ENCODE peak calls at places on chromosomes 3 and 15, in ten cellular contexts. One of them, this sample, is unnamed.

GRCh38 chr3:48847053-48847585 is 555 bp downstream of the PRKAR2A start:
- DNase-seq in Right ventricle myocardium superior: peak
- DNase-seq in substantia nigra: peak
- DNase-seq in GM12891: no peak
- DNase-seq in LoVo: peak
- DNase-seq in stimulated activated naive CD8-positive, alpha-beta T cell treated with anti-CD3 and anti-CD28 coated beads, Interleukin-15, amount 100 ng/mL, for 72 hours: peak
- DNase-seq in AG04450: no peak
- DNase-seq in smooth muscle cell of the brain vasculature: no peak
- DNase-seq in stimulated activated CD8-positive, alpha-beta memory T cell treated with anti-CD3 and anti-CD28 coated beads, Interleukin-12 subunit alpha, Interleukin-12 subunit beta, amount 100 ng/mL, for 4 hours: peak
- DNase-seq in NCI-H510A treated with DMSO at 0.1 percent for 48 hours: peak
- DNase-seq in this sample: peak

GRCh38 chr3:32778389-32778788 is 39.4 kb upstream of the TRIM71 start:
- DNase-seq in LoVo: no peak
- DNase-seq in stimulated activated naive CD8-positive, alpha-beta T cell treated with anti-CD3 and anti-CD28 coated beads, Interleukin-15, amount 100 ng/mL, for 72 hours: peak
- DNase-seq in NCI-H510A treated with DMSO at 0.1 percent for 48 hours: no peak
- DNase-seq in substantia nigra: no peak
- DNase-seq in GM12891: no peak
- DNase-seq in Right ventricle myocardium superior: no peak
- DNase-seq in AG04450: no peak
- DNase-seq in smooth muscle cell of the brain vasculature: no peak
- DNase-seq in stimulated activated CD8-positive, alpha-beta memory T cell treated with anti-CD3 and anti-CD28 coated beads, Interleukin-12 subunit alpha, Interleukin-12 subunit beta, amount 100 ng/mL, for 4 hours: no peak
- DNase-seq in this sample: no peak

GRCh38 chr15:88638626-88639372 is at the start of gene ISG20:
- DNase-seq in GM12891: peak
- DNase-seq in substantia nigra: peak
- DNase-seq in LoVo: peak
- DNase-seq in stimulated activated CD8-positive, alpha-beta memory T cell treated with anti-CD3 and anti-CD28 coated beads, Interleukin-12 subunit alpha, Interleukin-12 subunit beta, amount 100 ng/mL, for 4 hours: peak
- DNase-seq in smooth muscle cell of the brain vasculature: peak
- DNase-seq in AG04450: peak
- DNase-seq in Right ventricle myocardium superior: peak
- DNase-seq in NCI-H510A treated with DMSO at 0.1 percent for 48 hours: peak
- DNase-seq in stimulated activated naive CD8-positive, alpha-beta T cell treated with anti-CD3 and anti-CD28 coated beads, Interleukin-15, amount 100 ng/mL, for 72 hours: peak
- DNase-seq in this sample: peak

GRCh38 chr3:171566803-171567422 is 106.7 kb upstream of the TNIK start:
- DNase-seq in Right ventricle myocardium superior: no peak
- DNase-seq in smooth muscle cell of the brain vasculature: peak
- DNase-seq in stimulated activated CD8-positive, alpha-beta memory T cell treated with anti-CD3 and anti-CD28 coated beads, Interleukin-12 subunit alpha, Interleukin-12 subunit beta, amount 100 ng/mL, for 4 hours: no peak
- DNase-seq in GM12891: peak
- DNase-seq in LoVo: peak
- DNase-seq in substantia nigra: no peak
- DNase-seq in NCI-H510A treated with DMSO at 0.1 percent for 48 hours: peak
- DNase-seq in stimulated activated naive CD8-positive, alpha-beta T cell treated with anti-CD3 and anti-CD28 coated beads, Interleukin-15, amount 100 ng/mL, for 72 hours: no peak
- DNase-seq in AG04450: peak
- DNase-seq in this sample: peak

GRCh38 chr15:42832577-42832976 is 88.0 kb downstream of the TTBK2 start:
- DNase-seq in smooth muscle cell of the brain vasculature: no peak
- DNase-seq in AG04450: peak
- DNase-seq in GM12891: no peak
- DNase-seq in stimulated activated naive CD8-positive, alpha-beta T cell treated with anti-CD3 and anti-CD28 coated beads, Interleukin-15, amount 100 ng/mL, for 72 hours: no peak
- DNase-seq in NCI-H510A treated with DMSO at 0.1 percent for 48 hours: no peak
- DNase-seq in substantia nigra: no peak
- DNase-seq in stimulated activated CD8-positive, alpha-beta memory T cell treated with anti-CD3 and anti-CD28 coated beads, Interleukin-12 subunit alpha, Interleukin-12 subunit beta, amount 100 ng/mL, for 4 hours: no peak
- DNase-seq in LoVo: no peak
- DNase-seq in Right ventricle myocardium superior: no peak
- DNase-seq in this sample: no peak

GRCh38 chr15:48855501-48856440 is 22.2 kb upstream of the EID1 start:
- DNase-seq in AG04450: no peak
- DNase-seq in substantia nigra: no peak
- DNase-seq in GM12891: no peak
- DNase-seq in stimulated activated CD8-positive, alpha-beta memory T cell treated with anti-CD3 and anti-CD28 coated beads, Interleukin-12 subunit alpha, Interleukin-12 subunit beta, amount 100 ng/mL, for 4 hours: no peak
- DNase-seq in NCI-H510A treated with DMSO at 0.1 percent for 48 hours: peak
- DNase-seq in LoVo: peak
- DNase-seq in Right ventricle myocardium superior: no peak
- DNase-seq in smooth muscle cell of the brain vasculature: no peak
- DNase-seq in stimulated activated naive CD8-positive, alpha-beta T cell treated with anti-CD3 and anti-CD28 coated beads, Interleukin-15, amount 100 ng/mL, for 72 hours: no peak
- DNase-seq in this sample: no peak

GRCh38 chr3:45968706-45969105 is 25.4 kb downstream of the CXCR6 start:
- DNase-seq in stimulated activated CD8-positive, alpha-beta memory T cell treated with anti-CD3 and anti-CD28 coated beads, Interleukin-12 subunit alpha, Interleukin-12 subunit beta, amount 100 ng/mL, for 4 hours: no peak
- DNase-seq in stimulated activated naive CD8-positive, alpha-beta T cell treated with anti-CD3 and anti-CD28 coated beads, Interleukin-15, amount 100 ng/mL, for 72 hours: no peak
- DNase-seq in substantia nigra: no peak
- DNase-seq in AG04450: no peak
- DNase-seq in GM12891: no peak
- DNase-seq in Right ventricle myocardium superior: no peak
- DNase-seq in LoVo: no peak
- DNase-seq in NCI-H510A treated with DMSO at 0.1 percent for 48 hours: no peak
- DNase-seq in smooth muscle cell of the brain vasculature: no peak
- DNase-seq in this sample: no peak

GRCh38 chr3:5638550-5638949 is 451.0 kb downstream of the EDEM1 start:
- DNase-seq in smooth muscle cell of the brain vasculature: no peak
- DNase-seq in NCI-H510A treated with DMSO at 0.1 percent for 48 hours: no peak
- DNase-seq in GM12891: no peak
- DNase-seq in stimulated activated CD8-positive, alpha-beta memory T cell treated with anti-CD3 and anti-CD28 coated beads, Interleukin-12 subunit alpha, Interleukin-12 subunit beta, amount 100 ng/mL, for 4 hours: no peak
- DNase-seq in Right ventricle myocardium superior: no peak
- DNase-seq in stimulated activated naive CD8-positive, alpha-beta T cell treated with anti-CD3 and anti-CD28 coated beads, Interleukin-15, amount 100 ng/mL, for 72 hours: no peak
- DNase-seq in substantia nigra: no peak
- DNase-seq in AG04450: no peak
- DNase-seq in LoVo: no peak
- DNase-seq in this sample: no peak

GRCh38 chr3:105866656-105867653 is 1.9 kb downstream of the CBLB start:
- DNase-seq in smooth muscle cell of the brain vasculature: no peak
- DNase-seq in AG04450: no peak
- DNase-seq in stimulated activated naive CD8-positive, alpha-beta T cell treated with anti-CD3 and anti-CD28 coated beads, Interleukin-15, amount 100 ng/mL, for 72 hours: peak
- DNase-seq in LoVo: no peak
- DNase-seq in stimulated activated CD8-positive, alpha-beta memory T cell treated with anti-CD3 and anti-CD28 coated beads, Interleukin-12 subunit alpha, Interleukin-12 subunit beta, amount 100 ng/mL, for 4 hours: no peak
- DNase-seq in GM12891: no peak
- DNase-seq in substantia nigra: no peak
- DNase-seq in Right ventricle myocardium superior: no peak
- DNase-seq in NCI-H510A treated with DMSO at 0.1 percent for 48 hours: no peak
- DNase-seq in this sample: peak

GRCh38 chr3:157087398-157088132 is 72.4 kb downstream of the CCNL1 start:
- DNase-seq in smooth muscle cell of the brain vasculature: no peak
- DNase-seq in Right ventricle myocardium superior: no peak
- DNase-seq in stimulated activated naive CD8-positive, alpha-beta T cell treated with anti-CD3 and anti-CD28 coated beads, Interleukin-15, amount 100 ng/mL, for 72 hours: no peak
- DNase-seq in NCI-H510A treated with DMSO at 0.1 percent for 48 hours: no peak
- DNase-seq in LoVo: peak
- DNase-seq in GM12891: no peak
- DNase-seq in AG04450: no peak
- DNase-seq in substantia nigra: no peak
- DNase-seq in stimulated activated CD8-positive, alpha-beta memory T cell treated with anti-CD3 and anti-CD28 coated beads, Interleukin-12 subunit alpha, Interleukin-12 subunit beta, amount 100 ng/mL, for 4 hours: no peak
- DNase-seq in this sample: peak

GRCh38 chr15:58201536-58201935 is 63.4 kb downstream of the AQP9 start:
- DNase-seq in AG04450: no peak
- DNase-seq in smooth muscle cell of the brain vasculature: no peak
- DNase-seq in LoVo: no peak
- DNase-seq in NCI-H510A treated with DMSO at 0.1 percent for 48 hours: no peak
- DNase-seq in GM12891: no peak
- DNase-seq in substantia nigra: no peak
- DNase-seq in Right ventricle myocardium superior: no peak
- DNase-seq in stimulated activated CD8-positive, alpha-beta memory T cell treated with anti-CD3 and anti-CD28 coated beads, Interleukin-12 subunit alpha, Interleukin-12 subunit beta, amount 100 ng/mL, for 4 hours: no peak
- DNase-seq in stimulated activated naive CD8-positive, alpha-beta T cell treated with anti-CD3 and anti-CD28 coated beads, Interleukin-15, amount 100 ng/mL, for 72 hours: no peak
- DNase-seq in this sample: no peak

GRCh38 chr15:81071130-81071529 is 62.9 kb upstream of the CFAP161 start:
- DNase-seq in AG04450: no peak
- DNase-seq in smooth muscle cell of the brain vasculature: no peak
- DNase-seq in GM12891: no peak
- DNase-seq in Right ventricle myocardium superior: no peak
- DNase-seq in LoVo: no peak
- DNase-seq in stimulated activated naive CD8-positive, alpha-beta T cell treated with anti-CD3 and anti-CD28 coated beads, Interleukin-15, amount 100 ng/mL, for 72 hours: no peak
- DNase-seq in substantia nigra: no peak
- DNase-seq in stimulated activated CD8-positive, alpha-beta memory T cell treated with anti-CD3 and anti-CD28 coated beads, Interleukin-12 subunit alpha, Interleukin-12 subunit beta, amount 100 ng/mL, for 4 hours: no peak
- DNase-seq in NCI-H510A treated with DMSO at 0.1 percent for 48 hours: no peak
- DNase-seq in this sample: no peak

GRCh38 chr3:185825639-185826481 is 1.0 kb upstream of the IGF2BP2 start:
- DNase-seq in Right ventricle myocardium superior: peak
- DNase-seq in AG04450: no peak
- DNase-seq in NCI-H510A treated with DMSO at 0.1 percent for 48 hours: peak
- DNase-seq in stimulated activated CD8-positive, alpha-beta memory T cell treated with anti-CD3 and anti-CD28 coated beads, Interleukin-12 subunit alpha, Interleukin-12 subunit beta, amount 100 ng/mL, for 4 hours: no peak
- DNase-seq in stimulated activated naive CD8-positive, alpha-beta T cell treated with anti-CD3 and anti-CD28 coated beads, Interleukin-15, amount 100 ng/mL, for 72 hours: peak
- DNase-seq in LoVo: peak
- DNase-seq in smooth muscle cell of the brain vasculature: no peak
- DNase-seq in substantia nigra: no peak
- DNase-seq in GM12891: no peak
- DNase-seq in this sample: peak

GRCh38 chr3:152323834-152324233 is 55.1 kb downstream of the MBNL1 start:
- DNase-seq in LoVo: no peak
- DNase-seq in smooth muscle cell of the brain vasculature: no peak
- DNase-seq in stimulated activated naive CD8-positive, alpha-beta T cell treated with anti-CD3 and anti-CD28 coated beads, Interleukin-15, amount 100 ng/mL, for 72 hours: no peak
- DNase-seq in stimulated activated CD8-positive, alpha-beta memory T cell treated with anti-CD3 and anti-CD28 coated beads, Interleukin-12 subunit alpha, Interleukin-12 subunit beta, amount 100 ng/mL, for 4 hours: no peak
- DNase-seq in AG04450: no peak
- DNase-seq in GM12891: no peak
- DNase-seq in NCI-H510A treated with DMSO at 0.1 percent for 48 hours: no peak
- DNase-seq in Right ventricle myocardium superior: no peak
- DNase-seq in substantia nigra: no peak
- DNase-seq in this sample: peak

GRCh38 chr15:93044301-93045190 is 44.5 kb downstream of the RGMA start:
- DNase-seq in LoVo: no peak
- DNase-seq in NCI-H510A treated with DMSO at 0.1 percent for 48 hours: no peak
- DNase-seq in smooth muscle cell of the brain vasculature: no peak
- DNase-seq in AG04450: no peak
- DNase-seq in stimulated activated naive CD8-positive, alpha-beta T cell treated with anti-CD3 and anti-CD28 coated beads, Interleukin-15, amount 100 ng/mL, for 72 hours: no peak
- DNase-seq in substantia nigra: no peak
- DNase-seq in GM12891: no peak
- DNase-seq in stimulated activated CD8-positive, alpha-beta memory T cell treated with anti-CD3 and anti-CD28 coated beads, Interleukin-12 subunit alpha, Interleukin-12 subunit beta, amount 100 ng/mL, for 4 hours: no peak
- DNase-seq in Right ventricle myocardium superior: peak
- DNase-seq in this sample: no peak

GRCh38 chr3:99846472-99846871 is 28.8 kb downstream of the CMSS1 start:
- DNase-seq in Right ventricle myocardium superior: no peak
- DNase-seq in stimulated activated naive CD8-positive, alpha-beta T cell treated with anti-CD3 and anti-CD28 coated beads, Interleukin-15, amount 100 ng/mL, for 72 hours: no peak
- DNase-seq in LoVo: no peak
- DNase-seq in substantia nigra: no peak
- DNase-seq in GM12891: no peak
- DNase-seq in AG04450: no peak
- DNase-seq in stimulated activated CD8-positive, alpha-beta memory T cell treated with anti-CD3 and anti-CD28 coated beads, Interleukin-12 subunit alpha, Interleukin-12 subunit beta, amount 100 ng/mL, for 4 hours: no peak
- DNase-seq in NCI-H510A treated with DMSO at 0.1 percent for 48 hours: no peak
- DNase-seq in smooth muscle cell of the brain vasculature: no peak
- DNase-seq in this sample: no peak

GRCh38 chr3:146280859-146281258 is 30.0 kb upstream of the PLSCR4 start:
- DNase-seq in AG04450: no peak
- DNase-seq in GM12891: no peak
- DNase-seq in substantia nigra: no peak
- DNase-seq in Right ventricle myocardium superior: peak
- DNase-seq in NCI-H510A treated with DMSO at 0.1 percent for 48 hours: no peak
- DNase-seq in stimulated activated naive CD8-positive, alpha-beta T cell treated with anti-CD3 and anti-CD28 coated beads, Interleukin-15, amount 100 ng/mL, for 72 hours: no peak
- DNase-seq in LoVo: no peak
- DNase-seq in smooth muscle cell of the brain vasculature: peak
- DNase-seq in stimulated activated CD8-positive, alpha-beta memory T cell treated with anti-CD3 and anti-CD28 coated beads, Interleukin-12 subunit alpha, Interleukin-12 subunit beta, amount 100 ng/mL, for 4 hours: no peak
- DNase-seq in this sample: no peak

GRCh38 chr3:49813497-49814174 is at the start of gene UBA7:
- DNase-seq in stimulated activated CD8-positive, alpha-beta memory T cell treated with anti-CD3 and anti-CD28 coated beads, Interleukin-12 subunit alpha, Interleukin-12 subunit beta, amount 100 ng/mL, for 4 hours: no peak
- DNase-seq in Right ventricle myocardium superior: peak
- DNase-seq in AG04450: no peak
- DNase-seq in stimulated activated naive CD8-positive, alpha-beta T cell treated with anti-CD3 and anti-CD28 coated beads, Interleukin-15, amount 100 ng/mL, for 72 hours: peak
- DNase-seq in NCI-H510A treated with DMSO at 0.1 percent for 48 hours: no peak
- DNase-seq in smooth muscle cell of the brain vasculature: no peak
- DNase-seq in GM12891: peak
- DNase-seq in substantia nigra: no peak
- DNase-seq in LoVo: peak
- DNase-seq in this sample: peak

GRCh38 chr3:172856766-172857742 is 106.5 kb downstream of the ECT2 start:
- DNase-seq in LoVo: peak
- DNase-seq in smooth muscle cell of the brain vasculature: no peak
- DNase-seq in AG04450: no peak
- DNase-seq in stimulated activated CD8-positive, alpha-beta memory T cell treated with anti-CD3 and anti-CD28 coated beads, Interleukin-12 subunit alpha, Interleukin-12 subunit beta, amount 100 ng/mL, for 4 hours: no peak
- DNase-seq in substantia nigra: no peak
- DNase-seq in stimulated activated naive CD8-positive, alpha-beta T cell treated with anti-CD3 and anti-CD28 coated beads, Interleukin-15, amount 100 ng/mL, for 72 hours: no peak
- DNase-seq in NCI-H510A treated with DMSO at 0.1 percent for 48 hours: no peak
- DNase-seq in GM12891: no peak
- DNase-seq in Right ventricle myocardium superior: peak
- DNase-seq in this sample: no peak

GRCh38 chr3:31880020-31880419 is 101.0 kb downstream of the OSBPL10 start:
- DNase-seq in stimulated activated naive CD8-positive, alpha-beta T cell treated with anti-CD3 and anti-CD28 coated beads, Interleukin-15, amount 100 ng/mL, for 72 hours: no peak
- DNase-seq in substantia nigra: no peak
- DNase-seq in NCI-H510A treated with DMSO at 0.1 percent for 48 hours: no peak
- DNase-seq in LoVo: no peak
- DNase-seq in AG04450: no peak
- DNase-seq in Right ventricle myocardium superior: no peak
- DNase-seq in stimulated activated CD8-positive, alpha-beta memory T cell treated with anti-CD3 and anti-CD28 coated beads, Interleukin-12 subunit alpha, Interleukin-12 subunit beta, amount 100 ng/mL, for 4 hours: no peak
- DNase-seq in smooth muscle cell of the brain vasculature: no peak
- DNase-seq in GM12891: no peak
- DNase-seq in this sample: peak

GRCh38 chr15:85854345-85855097 is 59.8 kb upstream of the KLHL25 start:
- DNase-seq in Right ventricle myocardium superior: no peak
- DNase-seq in substantia nigra: no peak
- DNase-seq in AG04450: no peak
- DNase-seq in NCI-H510A treated with DMSO at 0.1 percent for 48 hours: peak
- DNase-seq in stimulated activated naive CD8-positive, alpha-beta T cell treated with anti-CD3 and anti-CD28 coated beads, Interleukin-15, amount 100 ng/mL, for 72 hours: peak
- DNase-seq in GM12891: peak
- DNase-seq in stimulated activated CD8-positive, alpha-beta memory T cell treated with anti-CD3 and anti-CD28 coated beads, Interleukin-12 subunit alpha, Interleukin-12 subunit beta, amount 100 ng/mL, for 4 hours: no peak
- DNase-seq in LoVo: peak
- DNase-seq in smooth muscle cell of the brain vasculature: no peak
- DNase-seq in this sample: peak

GRCh38 chr15:79872358-79873017 is 24.3 kb downstream of the MTHFS start:
- DNase-seq in GM12891: no peak
- DNase-seq in LoVo: no peak
- DNase-seq in smooth muscle cell of the brain vasculature: no peak
- DNase-seq in Right ventricle myocardium superior: no peak
- DNase-seq in substantia nigra: no peak
- DNase-seq in AG04450: no peak
- DNase-seq in stimulated activated CD8-positive, alpha-beta memory T cell treated with anti-CD3 and anti-CD28 coated beads, Interleukin-12 subunit alpha, Interleukin-12 subunit beta, amount 100 ng/mL, for 4 hours: no peak
- DNase-seq in NCI-H510A treated with DMSO at 0.1 percent for 48 hours: no peak
- DNase-seq in stimulated activated naive CD8-positive, alpha-beta T cell treated with anti-CD3 and anti-CD28 coated beads, Interleukin-15, amount 100 ng/mL, for 72 hours: peak
- DNase-seq in this sample: peak

GRCh38 chr3:54853573-54854404 is 74.1 kb downstream of the LRTM1 start:
- DNase-seq in Right ventricle myocardium superior: peak
- DNase-seq in GM12891: peak
- DNase-seq in stimulated activated CD8-positive, alpha-beta memory T cell treated with anti-CD3 and anti-CD28 coated beads, Interleukin-12 subunit alpha, Interleukin-12 subunit beta, amount 100 ng/mL, for 4 hours: no peak
- DNase-seq in smooth muscle cell of the brain vasculature: peak
- DNase-seq in stimulated activated naive CD8-positive, alpha-beta T cell treated with anti-CD3 and anti-CD28 coated beads, Interleukin-15, amount 100 ng/mL, for 72 hours: peak
- DNase-seq in substantia nigra: peak
- DNase-seq in LoVo: peak
- DNase-seq in NCI-H510A treated with DMSO at 0.1 percent for 48 hours: peak
- DNase-seq in AG04450: peak
- DNase-seq in this sample: peak

GRCh38 chr15:93071469-93071891 is 17.5 kb downstream of the RGMA start:
- DNase-seq in GM12891: no peak
- DNase-seq in Right ventricle myocardium superior: no peak
- DNase-seq in substantia nigra: no peak
- DNase-seq in AG04450: no peak
- DNase-seq in NCI-H510A treated with DMSO at 0.1 percent for 48 hours: no peak
- DNase-seq in stimulated activated CD8-positive, alpha-beta memory T cell treated with anti-CD3 and anti-CD28 coated beads, Interleukin-12 subunit alpha, Interleukin-12 subunit beta, amount 100 ng/mL, for 4 hours: no peak
- DNase-seq in stimulated activated naive CD8-positive, alpha-beta T cell treated with anti-CD3 and anti-CD28 coated beads, Interleukin-15, amount 100 ng/mL, for 72 hours: no peak
- DNase-seq in smooth muscle cell of the brain vasculature: no peak
- DNase-seq in LoVo: no peak
- DNase-seq in this sample: no peak

GRCh38 chr15:40906947-40907802 is 12.9 kb downstream of the VPS18 start:
- DNase-seq in GM12891: no peak
- DNase-seq in Right ventricle myocardium superior: peak
- DNase-seq in stimulated activated naive CD8-positive, alpha-beta T cell treated with anti-CD3 and anti-CD28 coated beads, Interleukin-15, amount 100 ng/mL, for 72 hours: peak
- DNase-seq in substantia nigra: no peak
- DNase-seq in smooth muscle cell of the brain vasculature: no peak
- DNase-seq in AG04450: no peak
- DNase-seq in NCI-H510A treated with DMSO at 0.1 percent for 48 hours: peak
- DNase-seq in stimulated activated CD8-positive, alpha-beta memory T cell treated with anti-CD3 and anti-CD28 coated beads, Interleukin-12 subunit alpha, Interleukin-12 subunit beta, amount 100 ng/mL, for 4 hours: no peak
- DNase-seq in LoVo: no peak
- DNase-seq in this sample: peak

GRCh38 chr3:89560546-89560945 is 453.1 kb downstream of the EPHA3 start:
- DNase-seq in GM12891: no peak
- DNase-seq in substantia nigra: no peak
- DNase-seq in LoVo: peak
- DNase-seq in stimulated activated naive CD8-positive, alpha-beta T cell treated with anti-CD3 and anti-CD28 coated beads, Interleukin-15, amount 100 ng/mL, for 72 hours: no peak
- DNase-seq in NCI-H510A treated with DMSO at 0.1 percent for 48 hours: no peak
- DNase-seq in stimulated activated CD8-positive, alpha-beta memory T cell treated with anti-CD3 and anti-CD28 coated beads, Interleukin-12 subunit alpha, Interleukin-12 subunit beta, amount 100 ng/mL, for 4 hours: no peak
- DNase-seq in AG04450: no peak
- DNase-seq in smooth muscle cell of the brain vasculature: no peak
- DNase-seq in Right ventricle myocardium superior: no peak
- DNase-seq in this sample: no peak

This sample was measured in GM12865.